ENCODE peak calls at places on chromosomes 2 and 18, in seven cellular contexts. Z is right cardiac atrium; W is uterus; X is CD8-positive, alpha-beta memory T cell; H is choroid plexus epithelial cell; O is cardiac muscle cell; S is bronchial epithelial cell. I is an unnamed sample.

GRCh38 chr2:105071379-105071778 is 33.5 kb downstream of the MRPS9 start:
- DNase-seq in X (no peak), Z (no peak), O (no peak), S (no peak), H (no peak), W (no peak), I (no peak)

GRCh38 chr2:241857041-241857541 is 1.6 kb downstream of the PDCD1 start:
- DNase-seq in X (no peak), H (no peak), O (no peak), W (peak), Z (peak), S (no peak), I (no peak)

GRCh38 chr2:112692496-112692911 is 28.3 kb upstream of the NT5DC4 start:
- DNase-seq in O (peak), Z (peak), W (no peak), H (peak), X (no peak), S (peak), I (peak)

GRCh38 chr2:160294339-160294803 is 94.3 kb upstream of the ITGB6 start:
- DNase-seq in S (peak), X (no peak), H (peak), W (peak), Z (peak), O (peak), I (peak)

GRCh38 chr2:166090346-166090745 is 37.5 kb downstream of the SCN1A start:
- DNase-seq in O (peak), X (no peak), S (no peak), W (no peak), H (peak), Z (no peak), I (peak)

GRCh38 chr2:24832991-24833671 is 39.9 kb downstream of the CENPO start:
- DNase-seq in O (no peak), W (no peak), H (peak), Z (no peak), X (no peak), S (no peak), I (no peak)

GRCh38 chr2:204027105-204027504 is 90.5 kb downstream of the ICOS start:
- DNase-seq in S (peak), X (no peak), O (peak), Z (no peak), H (peak), W (no peak), I (no peak)

GRCh38 chr2:142220901-142221300 is 90.1 kb upstream of the LRP1B start:
- DNase-seq in S (peak), O (peak), W (no peak), H (peak), X (no peak), Z (peak), I (peak)

GRCh38 chr2:176251928-176252327 is 17.3 kb upstream of the MTX2 start:
- DNase-seq in H (no peak), X (no peak), S (peak), W (no peak), O (no peak), Z (no peak), I (no peak)

GRCh38 chr18:48951448-48952286 is 902 bp upstream of the SMAD7 start:
- DNase-seq in H (peak), X (peak), Z (peak), W (peak), O (peak), S (peak), I (peak)

GRCh38 chr2:33166287-33166881 is 219.6 kb downstream of the LTBP1 start:
- DNase-seq in X (no peak), W (no peak), Z (no peak), S (no peak), H (peak), O (peak), I (peak)

GRCh38 chr18:3492166-3492565 is 42.2 kb downstream of the TGIF1 start:
- DNase-seq in S (no peak), Z (no peak), H (no peak), W (no peak), O (no peak), X (no peak), I (no peak)

GRCh38 chr2:53859354-53860159 is at the start of gene GPR75:
- DNase-seq in H (peak), O (peak), S (peak), Z (peak), X (no peak), W (peak), I (peak)

GRCh38 chr2:19035238-19035637 is 323.2 kb downstream of the OSR1 start:
- DNase-seq in Z (peak), H (peak), O (peak), X (no peak), W (peak), S (no peak), I (peak)

GRCh38 chr2:233469261-233470006 is 97.1 kb downstream of the USP40 start:
- DNase-seq in S (no peak), H (no peak), X (no peak), O (no peak), Z (peak), W (no peak), I (no peak)

GRCh38 chr2:64124571-64124970 is 19.6 kb downstream of the PELI1 start:
- DNase-seq in Z (no peak), S (no peak), W (no peak), X (no peak), O (no peak), H (no peak), I (no peak)

GRCh38 chr2:136246086-136246669 is 128.2 kb upstream of the CXCR4 start:
- DNase-seq in O (peak), X (no peak), W (no peak), Z (peak), S (peak), H (peak), I (peak)

GRCh38 chr18:59072727-59073421 is 66.8 kb upstream of the SEC11C start:
- DNase-seq in H (no peak), X (no peak), O (no peak), W (no peak), Z (no peak), S (no peak), I (no peak)

GRCh38 chr2:163734401-163734800 is 1.4 kb downstream of the FIGN start:
- DNase-seq in O (no peak), Z (no peak), S (no peak), H (no peak), W (no peak), X (no peak), I (peak)

GRCh38 chr2:68807821-68808266 is 63.4 kb downstream of the BMP10 start:
- DNase-seq in Z (peak), H (no peak), O (peak), W (no peak), S (peak), X (no peak), I (peak)

GRCh38 chr2:136356111-136357033 is 238.4 kb upstream of the CXCR4 start:
- DNase-seq in Z (no peak), X (no peak), W (no peak), S (no peak), O (no peak), H (no peak), I (no peak)

GRCh38 chr2:228839506-228839905 is 431.6 kb downstream of the PID1 start:
- DNase-seq in H (no peak), S (no peak), Z (no peak), X (no peak), O (no peak), W (peak), I (no peak)

GRCh38 chr2:13485256-13485655 is 768.5 kb downstream of the TRIB2 start:
- DNase-seq in O (no peak), H (no peak), X (no peak), S (no peak), Z (no peak), W (no peak), I (no peak)
- H3K4me3 ChIP-seq in O (no peak), H (no peak), X (no peak), S (no peak), Z (no peak), W (no peak), I (no peak)

DNA sequence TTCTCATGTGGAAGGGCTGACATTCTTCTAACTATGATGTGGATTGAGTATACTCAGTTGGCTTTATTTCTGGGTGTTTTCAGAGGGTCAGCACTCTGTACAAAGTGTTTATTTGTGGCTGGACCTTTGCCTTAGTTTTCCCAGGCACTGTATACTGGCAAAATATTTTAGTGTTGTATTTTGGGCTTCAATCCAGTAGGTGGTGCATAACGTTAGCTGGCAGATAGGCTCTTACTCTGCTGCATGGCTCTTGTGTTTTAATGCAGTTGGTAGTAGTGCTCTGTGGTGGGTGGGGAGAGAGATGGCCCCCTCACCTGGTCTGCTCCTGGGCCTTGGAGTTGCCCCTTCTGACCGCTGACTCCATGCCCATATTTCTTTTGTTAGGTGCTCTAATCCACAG is 75.6 kb upstream of the REG3A start:
- DNase-seq in W (no peak), X (no peak), H (no peak), O (no peak), Z (no peak), S (no peak), I (no peak)
- H3K4me3 ChIP-seq in W (no peak), X (no peak), H (no peak), O (no peak), Z (no peak), S (no peak), I (no peak)

DNA sequence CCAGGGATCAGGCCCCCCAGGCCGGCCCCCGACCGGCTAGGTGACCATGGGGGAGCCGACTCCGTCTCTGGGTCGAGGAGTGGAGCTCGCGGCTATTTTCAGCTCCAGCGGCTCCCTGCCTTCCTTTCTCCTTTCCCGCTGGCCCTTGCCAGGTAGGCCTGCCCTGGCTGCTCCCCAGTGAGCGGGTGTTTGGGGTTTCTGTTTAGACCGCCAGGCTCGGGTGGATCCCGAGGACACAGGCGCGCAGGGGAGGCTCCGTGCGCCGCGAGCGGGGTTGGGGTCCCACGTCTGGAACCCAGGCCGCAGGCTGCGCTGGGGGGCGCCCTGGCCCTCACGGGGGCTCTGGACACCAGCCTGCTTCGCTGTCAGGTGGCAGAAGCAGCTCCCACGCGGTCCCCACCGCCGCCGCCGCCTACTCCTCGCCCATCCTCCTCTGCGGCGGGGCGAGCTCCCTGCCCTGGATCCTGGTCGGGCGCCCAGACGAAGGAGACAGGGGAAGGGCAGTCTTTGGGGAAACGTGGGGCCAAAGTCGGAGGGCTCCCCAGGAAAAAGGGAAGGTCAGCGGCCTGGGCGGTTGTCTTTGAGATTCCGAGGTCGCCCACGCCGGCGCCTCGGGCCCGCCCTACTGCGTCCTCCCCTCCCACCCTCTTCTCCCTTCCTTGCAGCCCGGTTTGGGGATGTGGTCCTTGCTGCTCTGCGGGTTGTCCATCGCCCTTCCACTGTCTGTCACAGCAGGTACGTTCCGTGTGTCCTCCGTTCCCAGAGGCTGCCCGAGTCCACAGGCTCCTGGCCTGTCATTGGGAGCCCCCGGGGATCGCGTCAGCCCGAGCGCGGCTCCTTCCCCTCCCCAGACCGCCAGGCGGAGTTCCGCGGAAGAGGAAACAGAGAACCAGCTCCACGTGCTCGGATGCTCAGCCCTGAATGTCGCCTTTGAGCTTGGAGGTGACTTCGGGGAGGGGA is 648 bp downstream of the IL1RL2 start:
- DNase-seq in X (peak), W (peak), O (peak), H (peak), S (no peak), Z (peak), I (peak)
- H3K4me3 ChIP-seq in X (peak), W (peak), O (peak), H (peak), S (peak), Z (peak), I (peak)

GRCh38 chr2:100675855-100676254 is 113.1 kb downstream of the PDCL3 start:
- DNase-seq in W (no peak), S (no peak), Z (no peak), X (no peak), H (no peak), O (no peak), I (no peak)
- H3K4me3 ChIP-seq in W (no peak), S (no peak), Z (no peak), X (no peak), H (no peak), O (no peak), I (no peak)

GRCh38 chr2:200905618-200906296 is 16.6 kb downstream of the NIF3L1 start:
- DNase-seq in O (peak), S (peak), W (peak), Z (peak), H (peak), X (peak), I (peak)

GRCh38 chr2:200899482-200899881 is 10.3 kb downstream of the NIF3L1 start:
- DNase-seq in W (no peak), S (no peak), Z (no peak), H (no peak), X (no peak), O (no peak), I (no peak)

DNA sequence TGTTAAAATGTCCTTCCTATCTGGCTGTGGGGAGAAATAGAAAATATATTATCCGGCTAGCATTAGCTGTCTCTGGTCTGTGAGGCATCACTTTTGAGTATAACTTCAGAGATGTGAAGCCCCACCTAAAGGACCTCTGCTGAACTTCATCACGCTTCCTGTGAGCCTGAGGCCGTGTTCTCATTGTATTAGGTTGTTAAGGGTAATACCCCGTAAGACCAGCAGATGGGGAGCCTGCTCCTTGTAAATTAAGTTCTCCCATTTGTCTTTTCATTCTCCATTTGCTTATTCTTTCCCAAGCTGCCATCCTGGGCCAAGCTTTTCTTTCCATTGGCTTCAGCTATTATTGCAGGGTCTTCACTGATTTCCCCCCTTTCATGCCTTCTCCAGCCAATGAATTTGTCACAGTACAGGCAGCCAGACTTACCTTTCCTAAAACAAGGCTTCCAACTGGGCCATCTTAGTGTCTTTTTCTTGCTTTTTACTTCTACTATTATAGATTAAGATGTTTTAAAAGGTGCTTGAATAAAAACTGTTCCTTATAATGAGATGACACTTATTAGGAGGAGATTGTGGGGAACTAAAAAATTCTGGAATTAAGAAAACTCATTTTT is 12.4 kb downstream of the NIF3L1 start:
- DNase-seq in S (peak), Z (peak), X (peak), O (peak), H (peak), W (peak), I (peak)
- H3K4me3 ChIP-seq in S (no peak), Z (no peak), X (no peak), O (no peak), H (no peak), W (no peak), I (no peak)

GRCh38 chr2:190888449-190888848 is 7.8 kb downstream of the GLS start:
- DNase-seq in O (no peak), H (no peak), W (no peak), Z (no peak), S (no peak), X (no peak), I (no peak)
- H3K4me3 ChIP-seq in O (no peak), H (no peak), W (no peak), Z (no peak), S (no peak), X (no peak), I (no peak)

GRCh38 chr18:75785175-75785574 is 357.7 kb upstream of the SMIM21 start:
- DNase-seq in H (no peak), X (no peak), O (no peak), Z (no peak), S (no peak), W (no peak), I (no peak)

GRCh38 chr18:75782826-75783225 is 355.3 kb upstream of the SMIM21 start:
- DNase-seq in Z (no peak), H (no peak), O (no peak), S (no peak), X (no peak), W (no peak), I (no peak)

GRCh38 chr18:75779910-75780309 is 352.4 kb upstream of the SMIM21 start:
- DNase-seq in H (no peak), S (no peak), W (no peak), Z (no peak), X (no peak), O (no peak), I (no peak)

GRCh38 chr18:75784413-75784812 is 356.9 kb upstream of the SMIM21 start:
- DNase-seq in H (no peak), S (no peak), W (no peak), Z (no peak), X (no peak), O (no peak), I (no peak)

DNA sequence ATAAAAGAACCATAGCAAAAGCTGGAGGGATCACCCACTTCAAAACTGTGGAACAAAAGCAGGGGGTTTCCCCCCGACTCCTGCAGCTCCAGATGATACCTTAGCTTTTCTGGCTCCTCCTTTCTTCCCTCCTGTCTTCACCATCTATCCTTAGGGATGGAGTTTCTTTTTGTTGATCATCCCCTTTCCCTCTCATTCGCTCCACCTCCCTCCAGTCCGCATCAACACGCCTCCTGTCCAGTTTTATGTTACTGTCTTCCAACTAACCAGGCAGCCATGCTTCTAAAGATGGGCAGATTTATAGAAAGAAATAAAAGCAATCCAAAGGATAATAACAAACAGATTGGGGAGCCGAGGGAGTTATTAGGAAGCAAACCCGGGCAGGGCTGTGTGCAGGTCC is 356.3 kb upstream of the SMIM21 start:
- DNase-seq in W (no peak), X (no peak), S (no peak), O (no peak), Z (no peak), H (no peak), I (no peak)
- H3K4me3 ChIP-seq in W (no peak), X (no peak), S (no peak), O (no peak), Z (no peak), H (no peak), I (no peak)

DNA sequence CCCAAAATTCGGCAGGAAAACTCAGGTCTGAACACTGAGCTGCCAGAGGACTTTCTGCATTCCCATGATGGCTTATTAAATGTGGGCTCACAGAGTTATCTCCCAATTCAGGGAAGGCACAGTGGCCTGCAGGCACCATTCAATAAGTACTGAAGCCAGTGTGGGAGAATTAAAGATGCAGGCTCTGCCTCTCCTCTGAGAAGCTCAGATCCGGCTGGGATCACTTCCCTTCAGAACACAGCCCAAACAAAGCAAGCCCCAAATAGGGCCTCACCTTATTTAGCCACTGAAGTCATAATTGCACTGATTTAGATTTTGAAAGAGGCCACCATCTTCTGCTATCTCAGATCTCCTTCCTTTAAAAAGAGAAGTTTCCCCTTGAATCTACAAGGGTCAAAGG is 94.3 kb downstream of the MAPK4 start:
- DNase-seq in O (no peak), H (no peak), S (no peak), W (no peak), Z (no peak), X (no peak), I (no peak)
- H3K4me3 ChIP-seq in O (no peak), H (no peak), S (no peak), W (no peak), Z (no peak), X (no peak), I (no peak)

GRCh38 chr2:212730994-212731393 is 192.4 kb upstream of the ERBB4 start:
- DNase-seq in W (no peak), O (no peak), X (no peak), Z (no peak), S (peak), H (no peak), I (no peak)
- H3K4me3 ChIP-seq in W (no peak), O (no peak), X (no peak), Z (no peak), S (no peak), H (no peak), I (no peak)

DNA sequence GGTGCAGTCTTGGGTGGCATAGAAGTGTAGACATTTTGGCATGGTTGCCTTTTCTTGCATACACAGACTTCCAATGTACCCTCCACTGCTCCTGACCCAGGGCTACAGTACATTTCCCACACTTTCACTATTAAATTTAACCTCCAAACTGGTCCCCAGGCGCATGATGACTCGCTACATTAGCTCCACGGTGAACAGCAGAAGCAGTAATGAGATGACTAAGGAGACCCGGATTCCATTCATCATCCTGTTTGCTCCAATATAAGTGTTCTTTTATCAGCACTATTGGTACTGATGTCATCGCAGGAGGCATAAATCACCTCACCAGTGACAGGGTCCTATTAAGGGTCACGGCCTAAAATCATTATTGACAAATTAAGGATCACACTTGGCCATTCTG is 316.5 kb downstream of the EN1 start:
- DNase-seq in S (peak), Z (no peak), O (peak), X (no peak), W (no peak), H (no peak), I (peak)
- H3K4me3 ChIP-seq in S (no peak), Z (no peak), O (no peak), X (no peak), W (no peak), H (no peak), I (no peak)